ENCODE peak calls at places on chromosomes 6 and 20, in five cellular contexts. V, F, A, N and L are unnamed samples. For H3K27me3 and H3K4me1, the result is how much of the 10 kb centered on the place peaks cover.

GRCh38 chr6:155186052-155186658 is 77.7 kb upstream of the CLDN20 start:
- DNase-seq in V (no peak), F (no peak), A (no peak), N (no peak), L (no peak)

GRCh38 chr20:61556116-61556515 is 304.1 kb downstream of the CDH4 start:
- DNase-seq in V (no peak), F (no peak), A (no peak), N (no peak), L (no peak)

GRCh38 chr6:21281366-21281765 is 312.2 kb upstream of the SOX4 start:
- DNase-seq in V (peak), F (peak), A (no peak), N (no peak), L (no peak)

GRCh38 chr6:46746691-46747090 is at the start of gene ANKRD66:
- DNase-seq in V (no peak), F (no peak), A (no peak), N (no peak), L (no peak)

GRCh38 chr6:143677891-143678737 is at the start of gene PHACTR2:
- DNase-seq in V (peak), F (peak), A (peak), N (peak), L (peak)

GRCh38 chr20:51306521-51307358 is 235.8 kb downstream of the NFATC2 start:
- DNase-seq in V (peak), F (peak), A (peak), N (peak), L (peak)

GRCh38 chr6:16803294-16804006 is 42.2 kb upstream of the ATXN1 start:
- DNase-seq in V (peak), F (no peak), A (peak), N (no peak), L (no peak)

GRCh38 chr20:2133318-2134183 is 31.9 kb downstream of the STK35 start:
- DNase-seq in V (peak), F (peak), A (peak), N (no peak), L (no peak)

GRCh38 chr6:134642217-134642616 is 307.7 kb downstream of the ALDH8A1 start:
- DNase-seq in V (peak), F (no peak), A (no peak), N (no peak), L (no peak)

GRCh38 chr6:51303313-51303712 is 484.6 kb downstream of the TFAP2B start:
- DNase-seq in V (no peak), F (no peak), A (no peak), N (no peak), L (no peak)

GRCh38 chr6:155224031-155224451 is 39.8 kb upstream of the CLDN20 start:
- DNase-seq in V (peak), F (peak), A (no peak), N (no peak), L (no peak)

GRCh38 chr20:17749628-17749978 is 49.8 kb downstream of the BANF2 start:
- DNase-seq in V (no peak), F (no peak), A (no peak), N (no peak), L (no peak)

GRCh38 chr20:24915892-24916291 is 33.2 kb upstream of the CST7 start:
- DNase-seq in V (no peak), F (no peak), A (no peak), N (no peak), L (no peak)

GRCh38 chr20:36285746-36286447 is 20.2 kb upstream of the DLGAP4 start:
- DNase-seq in V (no peak), F (no peak), A (no peak), N (no peak), L (no peak)

GRCh38 chr20:49984426-49985153 is 1.8 kb downstream of the SNAI1 start:
- DNase-seq in V (no peak), F (no peak), A (no peak), N (no peak), L (no peak)

GRCh38 chr20:1396264-1396663 is 3.4 kb upstream of the FKBP1A start:
- DNase-seq in V (no peak), F (no peak), A (no peak), N (no peak), L (no peak)

GRCh38 chr6:154749341-154749740 is 16.1 kb downstream of the SCAF8 start:
- DNase-seq in V (no peak), F (no peak), A (no peak), N (no peak), L (no peak)

GRCh38 chr6:14910692-14911547 is 334.9 kb upstream of the JARID2 start:
- DNase-seq in V (no peak), F (peak), A (no peak), N (no peak), L (no peak)

GRCh38 chr20:8330785-8331699 is 199.0 kb downstream of the PLCB1 start:
- DNase-seq in V (no peak), F (no peak), A (no peak), N (no peak), L (no peak)

GRCh38 chr20:2539341-2539740 is 3.0 kb downstream of the TMC2 start:
- DNase-seq in V (no peak), F (no peak), A (no peak), N (no peak), L (no peak)

GRCh38 chr6:30647039-30647801 is at the start of gene C6orf136:
- DNase-seq in V (peak), F (peak), A (peak), N (peak), L (no peak)

GRCh38 chr6:162099685-162100084 is 627.9 kb downstream of the PRKN start:
- DNase-seq in V (peak), F (peak), A (no peak), N (no peak), L (no peak)

GRCh38 chr6:113396644-113397201 is 460.4 kb upstream of the MARCKS start:
- DNase-seq in V (no peak), F (no peak), A (no peak), N (no peak), L (no peak)

GRCh38 chr6:85464722-85465150 is 14.9 kb downstream of the NT5E start:
- DNase-seq in V (no peak), F (no peak), A (no peak), N (no peak), L (peak)

GRCh38 chr6:135488023-135488422 is 9.5 kb downstream of the AHI1 start:
- DNase-seq in V (no peak), F (no peak), A (no peak), N (no peak), L (no peak)

GRCh38 chr6:157312733-157313132 is 10.6 kb downstream of the TMEM242 start:
- DNase-seq in V (no peak), F (no peak), A (no peak), N (no peak), L (no peak)

GRCh38 chr6:148027201-148027600 is 315.4 kb upstream of the SASH1 start:
- DNase-seq in V (peak), F (no peak), A (no peak), N (no peak), L (no peak)

GRCh38 chr20:58691773-58692578 is 624 bp upstream of the NPEPL1 start:
- DNase-seq in V (no peak), F (no peak), A (no peak), N (no peak), L (peak)

GRCh38 chr20:44704551-44704971 is 10.6 kb upstream of the CCN5 start:
- DNase-seq in V (no peak), F (no peak), A (no peak), N (no peak), L (no peak)

GRCh38 chr6:90460067-90460466 is 126.8 kb downstream of the MAP3K7 start:
- DNase-seq in V (no peak), F (no peak), A (no peak), N (no peak), L (no peak)

GRCh38 chr6:43181621-43181941 is 415 bp upstream of the CUL9 start:
- DNase-seq in V (no peak), F (no peak), A (no peak), N (no peak), L (no peak)

GRCh38 chr6:168342626-168343025 is 23.0 kb upstream of the DACT2 start:
- DNase-seq in V (no peak), F (peak), A (no peak), N (no peak), L (no peak)

GRCh38 chr20:40930561-40930960 is 98.1 kb upstream of the TOP1 start:
- DNase-seq in V (no peak), F (no peak), A (no peak), N (no peak), L (no peak)

GRCh38 chr20:32820000-32820697 is 395 bp downstream of the MAPRE1 start:
- DNase-seq in V (peak), F (peak), A (peak), N (peak), L (peak)

GRCh38 chr6:157014871-157015270 is 237.7 kb downstream of the ARID1B start:
- DNase-seq in V (no peak), F (no peak), A (no peak), N (no peak), L (no peak)

GRCh38 chr20:1465470-1466210 is 1.0 kb downstream of the NSFL1C start:
- DNase-seq in V (no peak), F (no peak), A (no peak), N (no peak), L (no peak)

GRCh38 chr6:148611213-148611612 is 135.6 kb upstream of the UST start:
- DNase-seq in V (peak), F (no peak), A (no peak), N (peak), L (peak)

GRCh38 chr6:158715330-158716311 is 65.8 kb downstream of the SYTL3 start:
- DNase-seq in V (no peak), F (no peak), A (no peak), N (no peak), L (no peak)

GRCh38 chr6:56593801-56594318 is 48.8 kb downstream of the DST start:
- DNase-seq in V (no peak), F (no peak), A (no peak), N (no peak), L (no peak)

DNA sequence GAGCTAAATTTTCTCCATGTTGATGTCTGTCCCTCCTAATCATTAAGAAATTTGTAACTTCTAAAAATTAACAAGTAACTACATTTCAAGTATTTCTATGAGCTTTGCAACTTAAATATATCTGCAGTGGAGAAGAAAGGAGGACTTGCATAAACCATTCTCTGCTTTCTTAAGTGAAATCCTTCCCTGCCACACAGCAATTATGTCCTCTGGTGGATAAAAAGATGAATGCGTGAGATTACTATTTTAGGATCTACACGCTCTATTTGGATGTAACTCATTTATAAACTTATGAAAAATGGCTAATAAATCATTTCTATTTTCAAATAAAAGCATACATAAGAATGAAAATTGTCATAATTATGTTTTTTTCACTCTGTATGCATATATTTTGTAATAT is 338.0 kb upstream of the PTCHD4 start:
- DNase-seq in V (no peak), F (no peak), A (no peak), N (no peak), L (no peak)
- H3K4me3 ChIP-seq in V (no peak), F (no peak), A (no peak), N (no peak), L (no peak)

GRCh38 chr6:111250743-111251406 is 163.6 kb downstream of the SLC16A10 start:
- DNase-seq in V (no peak), F (no peak), A (no peak), N (no peak), L (no peak)

GRCh38 chr6:111243095-111243494 is 155.8 kb downstream of the SLC16A10 start:
- DNase-seq in V (no peak), F (no peak), A (no peak), N (no peak), L (no peak)

GRCh38 chr6:111252451-111252850 is 165.1 kb downstream of the SLC16A10 start:
- DNase-seq in V (no peak), F (no peak), A (no peak), N (no peak), L (no peak)

GRCh38 chr6:111253999-111254778 is 166.9 kb downstream of the SLC16A10 start:
- DNase-seq in V (no peak), F (no peak), A (no peak), N (no peak), L (no peak)

DNA sequence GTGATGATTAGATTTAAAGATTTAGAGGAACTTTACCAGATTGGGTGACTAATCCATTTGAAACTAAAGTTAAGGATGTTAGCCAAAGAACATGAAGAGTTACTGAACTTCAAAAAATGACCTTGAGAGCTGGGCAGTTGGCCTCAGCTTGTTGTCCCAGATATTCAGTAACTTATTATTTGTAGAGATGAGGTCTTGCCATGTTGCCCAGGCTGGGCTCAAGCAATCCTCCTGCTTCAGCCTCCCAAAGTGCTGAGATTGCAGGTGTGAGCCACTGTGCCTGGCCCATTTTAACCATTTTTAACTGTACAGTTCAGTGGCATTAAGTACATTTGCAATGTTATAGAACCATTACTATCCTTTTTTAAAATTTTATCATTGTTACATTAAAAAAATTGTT is 161.5 kb downstream of the SLC16A10 start:
- DNase-seq in V (no peak), F (no peak), A (no peak), N (no peak), L (no peak)
- H3K27me3 ChIP-seq in V (under half), F (under half), A (under half), N (under half), L (under half)

GRCh38 chr20:4828830-4829493 is 107.3 kb downstream of the PRND start:
- DNase-seq in V (no peak), F (no peak), A (no peak), N (no peak), L (no peak)
- H3K4me1 ChIP-seq in V (under half), F (under half), A (under half), N (under half), L (under half)

GRCh38 chr6:116764557-116764960 is 960 bp downstream of the FAM162B start:
- DNase-seq in V (peak), F (no peak), A (no peak), N (no peak), L (no peak)
- H3K4me3 ChIP-seq in V (peak), F (peak), A (peak), N (peak), L (peak)